ENCODE peak calls at places on chromosomes 4 and X, in four cellular contexts. K, D, S and L are unnamed samples.
A peak's percentile ranks its signal among the peaks of the same experiment; 100 is the strongest.

GRCh38 chr4:112234952-112235609 is 3.5 kb downstream of the AP1AR start:
- DNase-seq in S (peak; percentile 79), K (peak; percentile 65), D (peak; percentile 81), L (peak; percentile 38)

GRCh38 chrX:135340827-135341226 is 31.5 kb downstream of the ETDC start:
- DNase-seq in S (no peak), K (peak; percentile 34), D (no peak), L (no peak)

GRCh38 chrX:121641560-121641959 is 594.1 kb downstream of the GLUD2 start:
- DNase-seq in S (no peak), D (no peak), K (no peak), L (no peak)

GRCh38 chr4:143768007-143768591 is 67.6 kb upstream of the FREM3 start:
- DNase-seq in S (no peak), D (no peak), K (no peak), L (no peak)

GRCh38 chrX:109847257-109848187 is 114.5 kb upstream of the ACSL4 start:
- DNase-seq in K (no peak), D (no peak), S (no peak), L (no peak)

GRCh38 chr4:150385606-150386005 is 196.3 kb upstream of the MAB21L2 start:
- DNase-seq in S (peak; percentile 9), K (peak; percentile 76), D (no peak), L (no peak)

GRCh38 chr4:124278477-124278876 is 434.1 kb downstream of the ANKRD50 start:
- DNase-seq in S (no peak), D (no peak), K (no peak), L (no peak)

GRCh38 chr4:170007113-170007512 is 19.1 kb downstream of the MFAP3L start:
- DNase-seq in D (no peak), K (no peak), S (no peak), L (no peak)

GRCh38 chrX:109600114-109600710 is 24.8 kb downstream of the KCNE5 start:
- DNase-seq in S (no peak), K (no peak), D (no peak), L (no peak)

GRCh38 chrX:10387011-10387410 is 230.2 kb downstream of the CLCN4 start:
- DNase-seq in D (no peak), S (no peak), K (no peak), L (no peak)

GRCh38 chr4:116180056-116180690 is 905.2 kb downstream of the TRAM1L1 start:
- DNase-seq in K (no peak), D (no peak), S (no peak), L (no peak)

GRCh38 chr4:110501826-110502225 is 25.9 kb downstream of the ENPEP start:
- DNase-seq in D (no peak), S (no peak), K (no peak), L (no peak)

GRCh38 chr4:4344915-4345527 is 41.9 kb upstream of the NSG1 start:
- DNase-seq in D (no peak), S (no peak), K (no peak), L (no peak)

GRCh38 chrX:50459615-50460014 is 11.0 kb downstream of the DGKK start:
- DNase-seq in K (no peak), S (no peak), D (no peak), L (no peak)

GRCh38 chrX:50452782-50453181 is 17.8 kb downstream of the DGKK start:
- DNase-seq in K (no peak), D (no peak), S (no peak), L (no peak)

GRCh38 chrX:50458483-50458882 is 12.1 kb downstream of the DGKK start:
- DNase-seq in K (no peak), S (no peak), D (no peak), L (no peak)

DNA sequence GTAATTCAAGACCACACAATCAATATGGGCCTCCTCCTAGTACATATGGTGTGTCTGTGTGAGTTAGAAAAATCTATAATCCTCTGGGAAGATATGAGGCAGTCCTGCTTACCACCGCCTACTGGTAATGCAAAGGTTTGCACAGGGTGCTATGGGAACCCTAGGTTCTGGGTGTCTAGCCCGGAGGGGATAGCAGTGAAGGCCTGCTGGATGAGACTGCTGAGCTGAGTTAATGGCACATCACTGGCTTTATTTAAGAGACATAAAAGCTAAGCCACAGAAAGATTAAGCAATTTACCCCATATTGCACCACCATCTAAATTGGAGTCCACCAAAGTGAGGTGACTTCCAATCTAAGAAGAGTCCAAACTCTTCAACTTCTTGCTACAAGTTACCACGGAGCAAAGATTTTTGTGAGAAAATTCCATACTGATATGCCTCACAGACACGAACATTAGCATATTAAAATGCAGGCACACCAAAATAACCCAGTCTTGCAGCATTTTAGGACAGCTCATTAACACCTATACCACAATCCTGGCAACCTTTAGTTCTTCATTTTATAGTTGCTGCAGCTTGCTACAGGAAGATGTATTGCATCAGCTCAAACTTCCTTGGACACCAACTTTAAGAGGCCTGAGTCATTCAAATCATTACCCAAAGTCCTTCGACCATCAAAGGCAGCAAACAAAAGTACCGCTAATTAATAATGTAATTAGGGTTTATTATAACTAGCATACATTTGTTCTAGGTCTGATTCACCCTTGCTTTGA is 13.7 kb downstream of the DGKK start:
- DNase-seq in K (no peak), S (no peak), D (no peak), L (no peak)
- H3K4me1 ChIP-seq in K (no peaks in the 10 kb centered on the region), S (no peaks in the 10 kb centered on the region), D (no peaks in the 10 kb centered on the region), L (no peaks in the 10 kb centered on the region)

GRCh38 chr4:173243321-173243720 is 74.7 kb downstream of the GALNT7 start:
- DNase-seq in D (no peak), S (no peak), K (no peak), L (no peak)

GRCh38 chr4:173237722-173238121 is 69.1 kb downstream of the GALNT7 start:
- DNase-seq in S (no peak), K (no peak), D (no peak), L (no peak)

GRCh38 chr4:173242466-173243250 is 74.0 kb downstream of the GALNT7 start:
- DNase-seq in S (no peak), D (no peak), K (no peak), L (no peak)

GRCh38 chr4:173243917-173244658 is 75.5 kb downstream of the GALNT7 start:
- DNase-seq in S (peak; percentile 56), D (no peak), K (no peak), L (no peak)

GRCh38 chr4:173240696-173241095 is 72.1 kb downstream of the GALNT7 start:
- DNase-seq in K (no peak), S (no peak), D (no peak), L (no peak)
- H3K4me1 ChIP-seq in K (no peaks in the 10 kb centered on the region), S (peaks cover 12% of the 10 kb centered on the region), D (no peaks in the 10 kb centered on the region), L (no peaks in the 10 kb centered on the region)

GRCh38 chr4:62193726-62194125 is 993.6 kb downstream of the ADGRL3 start:
- DNase-seq in S (no peak), D (no peak), K (no peak), L (no peak)
- H3K4me1 ChIP-seq in S (no peaks in the 10 kb centered on the region), D (no peaks in the 10 kb centered on the region), K (peaks cover 22% of the 10 kb centered on the region), L (no peaks in the 10 kb centered on the region)

GRCh38 chr4:168608771-168609170 is 111.9 kb downstream of the PALLD start:
- DNase-seq in D (no peak), K (no peak), S (no peak), L (no peak)
- H3K4me1 ChIP-seq in D (no peaks in the 10 kb centered on the region), K (no peaks in the 10 kb centered on the region), S (no peaks in the 10 kb centered on the region), L (no peaks in the 10 kb centered on the region)

GRCh38 chr4:94562285-94562684 is 110.5 kb downstream of the PDLIM5 start:
- DNase-seq in D (no peak), K (no peak), S (no peak), L (no peak)
- H3K4me1 ChIP-seq in D (peaks cover 16% of the 10 kb centered on the region), K (peaks cover 5% of the 10 kb centered on the region), S (peaks cover 14% of the 10 kb centered on the region), L (no peaks in the 10 kb centered on the region)